ENCODE peak calls at places on chromosome 15, in five cellular contexts. W is mesenchymal stem cell, L is BJ, V is psoas muscle, N is neural progenitor cell. X is an unnamed sample. For H3K27me3, the result is how much of the 10 kb centered on the place peaks cover.

GRCh38 chr15:52295421-52295991 is at the start of gene MYO5C:
- DNase-seq in L (no peak), N (peak), W (no peak), V (peak), X (peak)

GRCh38 chr15:25763206-25763880 is 99.8 kb downstream of the ATP10A start:
- DNase-seq in L (no peak), W (no peak), V (no peak), N (no peak), X (peak)

GRCh38 chr15:51735211-51735610 is 2.2 kb downstream of the LYSMD2 start:
- DNase-seq in V (no peak), L (no peak), W (no peak), N (no peak), X (no peak)

GRCh38 chr15:57041416-57041815 is 123.0 kb downstream of the TCF12 start:
- DNase-seq in W (no peak), N (no peak), L (no peak), V (no peak), X (no peak)

GRCh38 chr15:66901336-66902100 is 163.9 kb upstream of the SMAD3 start:
- DNase-seq in L (no peak), W (peak), V (no peak), N (no peak), X (no peak)

GRCh38 chr15:100224206-100225185 is 117.3 kb downstream of the ADAMTS17 start:
- DNase-seq in V (no peak), W (no peak), N (no peak), L (no peak), X (no peak)

GRCh38 chr15:101258238-101259144 is 6.6 kb upstream of the CHSY1 start:
- DNase-seq in N (peak), W (peak), L (no peak), V (peak), X (no peak)

GRCh38 chr15:83380026-83380425 is 67.1 kb upstream of the SH3GL3 start:
- DNase-seq in L (no peak), W (no peak), V (no peak), N (no peak), X (no peak)

GRCh38 chr15:101578443-101578894 is 73.7 kb downstream of the TM2D3 start:
- DNase-seq in W (peak), V (peak), N (peak), L (no peak), X (no peak)

GRCh38 chr15:34514251-34514760 is 69.1 kb downstream of the GOLGA8B start:
- DNase-seq in L (no peak), V (peak), W (peak), N (peak), X (no peak)

GRCh38 chr15:52624262-52624661 is 54.9 kb downstream of the ATOSA start:
- DNase-seq in V (no peak), N (peak), W (no peak), L (no peak), X (no peak)

GRCh38 chr15:31360843-31361763 is 34.5 kb downstream of the KLF13 start:
- DNase-seq in L (no peak), V (no peak), N (peak), W (no peak), X (peak)

GRCh38 chr15:41263891-41264351 is 32.9 kb downstream of the CHP1 start:
- DNase-seq in N (peak), V (no peak), W (no peak), L (no peak), X (no peak)

GRCh38 chr15:92277776-92278175 is 115.9 kb upstream of the ST8SIA2 start:
- DNase-seq in L (no peak), V (no peak), W (no peak), N (peak), X (peak)

GRCh38 chr15:77487479-77487861 is 66.8 kb downstream of the HMG20A start:
- DNase-seq in N (no peak), V (no peak), L (no peak), W (peak), X (no peak)

GRCh38 chr15:73997986-73998385 is 3.5 kb downstream of the PML start:
- DNase-seq in W (no peak), N (no peak), L (no peak), V (no peak), X (no peak)

GRCh38 chr15:35481992-35482391 is 64.0 kb downstream of the DPH6 start:
- DNase-seq in W (peak), L (peak), V (no peak), N (no peak), X (no peak)

GRCh38 chr15:81948751-81949150 is 97.1 kb downstream of the MEX3B start:
- DNase-seq in W (peak), V (no peak), N (no peak), L (no peak), X (no peak)

GRCh38 chr15:91849749-91850161 is 3.8 kb upstream of the SLCO3A1 start:
- DNase-seq in N (peak), V (no peak), W (peak), L (no peak), X (no peak)

GRCh38 chr15:77557178-77557960 is 75.3 kb downstream of the LINGO1 start:
- DNase-seq in V (no peak), W (no peak), L (no peak), N (no peak), X (no peak)

GRCh38 chr15:84979651-84980050 is 2.0 kb upstream of the PDE8A start:
- DNase-seq in L (no peak), V (peak), N (peak), W (peak), X (no peak)

GRCh38 chr15:86079491-86080266 is at the start of gene AGBL1:
- DNase-seq in W (no peak), N (peak), L (no peak), V (peak), X (peak)

GRCh38 chr15:87711011-87711410 is 545.5 kb downstream of the NTRK3 start:
- DNase-seq in W (peak), L (no peak), N (no peak), V (no peak), X (no peak)

GRCh38 chr15:59224474-59224873 is 17.8 kb downstream of the LDHAL6B start:
- DNase-seq in W (no peak), V (peak), L (no peak), N (no peak), X (no peak)

GRCh38 chr15:83210619-83211018 is 3.0 kb upstream of the HDGFL3 start:
- DNase-seq in W (no peak), N (no peak), L (no peak), V (no peak), X (no peak)

GRCh38 chr15:26179906-26180305 is 316.8 kb upstream of the ATP10A start:
- DNase-seq in W (no peak), L (no peak), V (no peak), N (peak), X (no peak)

GRCh38 chr15:60351066-60351465 is 46.7 kb downstream of the ANXA2 start:
- DNase-seq in L (no peak), W (peak), N (no peak), V (no peak), X (no peak)

GRCh38 chr15:91790826-91791225 is 62.7 kb upstream of the SLCO3A1 start:
- DNase-seq in L (no peak), N (no peak), V (no peak), W (no peak), X (peak)

GRCh38 chr15:29917600-29918597 is 95.6 kb upstream of the TJP1 start:
- DNase-seq in L (no peak), V (no peak), W (peak), N (no peak), X (no peak)

GRCh38 chr15:55250392-55250791 is 39.2 kb downstream of the RAB27A start:
- DNase-seq in N (no peak), L (peak), V (no peak), W (peak), X (no peak)

GRCh38 chr15:74193305-74193718 is 9.3 kb downstream of the STRA6 start:
- DNase-seq in L (peak), N (no peak), V (no peak), W (peak), X (no peak)

GRCh38 chr15:40843183-40843884 is 514 bp upstream of the SPINT1 start:
- DNase-seq in N (no peak), W (no peak), V (no peak), L (no peak), X (no peak)

GRCh38 chr15:63232943-63233342 is 43.5 kb downstream of the RAB8B start:
- DNase-seq in N (no peak), V (no peak), L (no peak), W (peak), X (no peak)

GRCh38 chr15:63233667-63234419 is 43.6 kb upstream of the APH1B start:
- DNase-seq in V (no peak), W (peak), N (no peak), L (no peak), X (no peak)

GRCh38 chr15:63231206-63231605 is 41.8 kb downstream of the RAB8B start:
- DNase-seq in L (no peak), V (no peak), W (no peak), N (no peak), X (no peak)

GRCh38 chr15:63231717-63232116 is 42.3 kb downstream of the RAB8B start:
- DNase-seq in L (no peak), W (peak), N (no peak), V (no peak), X (no peak)

GRCh38 chr15:63232400-63232799 is 43.0 kb downstream of the RAB8B start:
- DNase-seq in V (no peak), W (no peak), N (no peak), L (no peak), X (no peak)
- H3K4me3 ChIP-seq in V (no peak), W (no peak), N (no peak), L (no peak), X (no peak)

GRCh38 chr15:61893146-61893545 is 167.1 kb downstream of the VPS13C start:
- DNase-seq in V (no peak), L (no peak), W (no peak), N (no peak), X (no peak)
- H3K27me3 ChIP-seq in V (under half), L (under half), W (under half), N (under half), X (under half)

GRCh38 chr15:48333553-48333952 is 2.3 kb downstream of the DUT start:
- DNase-seq in N (no peak), V (no peak), W (no peak), L (no peak), X (no peak)

GRCh38 chr15:48331796-48332641 is 790 bp downstream of the DUT start:
- DNase-seq in L (no peak), W (no peak), N (peak), V (peak), X (peak)

GRCh38 chr15:48330855-48331795 is at the start of gene DUT:
- DNase-seq in N (peak), W (peak), V (peak), L (no peak), X (peak)

GRCh38 chr15:48332642-48333034 is 1.4 kb downstream of the DUT start:
- DNase-seq in L (no peak), W (no peak), N (no peak), V (no peak), X (no peak)

GRCh38 chr15:48330045-48330840 is 986 bp upstream of the DUT start:
- DNase-seq in L (no peak), V (no peak), W (peak), N (no peak), X (no peak)
- H3K4me3 ChIP-seq in L (peak), V (peak), W (no peak), N (peak), X (no peak)

DNA sequence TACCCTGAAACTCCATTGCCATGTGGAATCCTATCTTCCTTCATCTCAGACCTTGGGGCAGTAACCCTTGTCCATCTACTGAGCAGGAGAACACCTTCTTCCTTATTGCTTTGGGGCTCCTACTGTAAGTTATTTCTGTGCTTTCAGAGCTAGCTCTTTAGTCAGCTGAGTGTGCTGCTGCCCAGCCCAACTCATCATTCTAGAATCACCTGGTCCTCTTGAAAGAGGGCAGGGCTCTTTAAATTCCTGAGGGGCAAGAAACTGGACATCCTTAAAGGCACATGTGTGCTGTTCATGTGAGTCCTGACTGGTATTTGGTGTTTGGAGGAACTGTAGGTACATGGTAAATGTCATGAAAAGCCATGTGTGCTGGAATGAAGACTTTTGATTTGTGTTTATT is 140.9 kb downstream of the ARNT2 start:
- DNase-seq in L (no peak), V (no peak), N (no peak), W (no peak), X (no peak)
- H3K27me3 ChIP-seq in L (under half), V (under half), N (under half), W (under half), X (under half)

GRCh38 chr15:63502843-63503738 is 1.3 kb upstream of the USP3 start:
- DNase-seq in V (peak), L (peak), N (peak), W (peak), X (peak)
- H3K4me3 ChIP-seq in V (peak), L (peak), N (peak), W (peak), X (peak)

GRCh38 chr15:37109151-37109912 is 9.0 kb upstream of the MEIS2 start:
- DNase-seq in W (peak), L (no peak), V (no peak), N (peak), X (no peak)
- H3K27me3 ChIP-seq in W (half or more), L (under half), V (half or more), N (half or more), X (under half)

GRCh38 chr15:63503739-63504246 is 600 bp upstream of the USP3 start:
- DNase-seq in W (peak), V (peak), N (no peak), L (no peak), X (peak)

GRCh38 chr15:63502137-63502801 is 2.1 kb upstream of the USP3 start:
- DNase-seq in N (no peak), W (peak), V (peak), L (no peak), X (no peak)

GRCh38 chr15:63499611-63500010 is 4.8 kb upstream of the USP3 start:
- DNase-seq in L (no peak), V (no peak), N (no peak), W (no peak), X (no peak)

GRCh38 chr15:63500265-63501250 is 3.8 kb upstream of the USP3 start:
- DNase-seq in N (no peak), L (no peak), V (no peak), W (no peak), X (no peak)

GRCh38 chr15:63501256-63502089 is 2.9 kb upstream of the USP3 start:
- DNase-seq in V (peak), N (peak), W (peak), L (peak), X (peak)
- H3K4me3 ChIP-seq in V (peak), N (peak), W (no peak), L (peak), X (no peak)

X was measured in lung.